ENCODE peak calls at places on chromosomes 13 and 19, in ten cellular contexts. H is HT-29; O is hypothalamus; Q is osteoblast; R is stimulated activated CD4-positive, alpha-beta T cell treated with anti-CD3 and anti-CD28 coated beads, Interleukin-2, amount 100 ng/mL, for 48 hours; K is posterior vena cava; T is activated CD4-positive, alpha-beta T cell treated with anti-CD3 and anti-CD28 coated beads, Interleukin-2, amount 10 ng/mL, durations not matched to agents 7 days and 5 days; E is cardiac muscle cell; V is SK-N-DZ; X is astrocyte of the cerebellum. D is an unnamed sample.

GRCh38 chr19:7681336-7682174 is 922 bp downstream of the TRAPPC5 start:
- DNase-seq in V (peak), T (peak), K (peak), Q (peak), R (peak), X (peak), O (peak), E (peak), H (peak), D (peak)

GRCh38 chr19:10514211-10515145 is 2.8 kb downstream of the S1PR5 start:
- DNase-seq in V (peak), K (no peak), E (peak), H (no peak), T (peak), R (no peak), X (no peak), O (no peak), Q (no peak), D (no peak)

GRCh38 chr13:48976677-48977625 is 1.2 kb downstream of the FNDC3A start:
- DNase-seq in R (peak), T (no peak), K (no peak), Q (peak), H (peak), V (no peak), E (no peak), O (no peak), X (peak), D (no peak)

GRCh38 chr19:50478901-50479715 is 2.5 kb upstream of the GARIN5A start:
- DNase-seq in H (peak), O (no peak), T (no peak), E (peak), Q (peak), R (peak), V (no peak), K (peak), X (no peak), D (no peak)

GRCh38 chr19:48506138-48506733 is 5.4 kb downstream of the LMTK3 start:
- DNase-seq in X (no peak), T (peak), K (no peak), O (no peak), V (no peak), Q (peak), E (no peak), H (peak), R (no peak), D (peak)

GRCh38 chr13:96218475-96218874 is 128.6 kb downstream of the HS6ST3 start:
- DNase-seq in Q (no peak), K (no peak), H (no peak), E (no peak), V (peak), T (no peak), X (no peak), R (no peak), O (no peak), D (no peak)

GRCh38 chr19:17549088-17549740 is 6.2 kb upstream of the COLGALT1 start:
- DNase-seq in E (no peak), Q (no peak), K (no peak), R (no peak), T (no peak), V (no peak), H (no peak), O (no peak), X (no peak), D (no peak)

GRCh38 chr19:56837892-56838679 is 2.4 kb downstream of the PEG3 start:
- DNase-seq in E (no peak), O (peak), X (no peak), R (no peak), H (no peak), T (no peak), Q (no peak), K (peak), V (peak), D (peak)

GRCh38 chr19:18723871-18724377 is 40.4 kb downstream of the CRTC1 start:
- DNase-seq in H (no peak), Q (peak), T (no peak), V (no peak), E (no peak), X (no peak), R (no peak), K (no peak), O (no peak), D (no peak)

GRCh38 chr19:19530423-19530804 is 1.7 kb downstream of the YJEFN3 start:
- DNase-seq in E (no peak), H (no peak), T (no peak), Q (peak), X (no peak), K (no peak), R (no peak), O (no peak), V (no peak), D (no peak)

GRCh38 chr19:5943623-5944022 is 29.6 kb downstream of the CAPS start:
- DNase-seq in E (no peak), O (no peak), X (no peak), T (no peak), K (no peak), Q (no peak), R (no peak), V (no peak), H (no peak), D (no peak)

GRCh38 chr19:7888145-7888825 is at the start of gene LRRC8E:
- DNase-seq in H (peak), X (peak), E (peak), V (no peak), Q (peak), O (no peak), R (peak), T (no peak), K (no peak), D (no peak)

GRCh38 chr19:35513231-35513974 is at the start of gene DMKN:
- DNase-seq in K (no peak), Q (peak), R (no peak), X (no peak), V (no peak), E (no peak), T (no peak), O (no peak), H (no peak), D (no peak)

GRCh38 chr13:29722415-29722814 is 126.9 kb upstream of the SLC7A1 start:
- DNase-seq in R (no peak), Q (no peak), K (peak), T (no peak), H (no peak), X (no peak), O (no peak), E (no peak), V (no peak), D (no peak)

GRCh38 chr19:2351591-2351990 is 8.5 kb upstream of the TMPRSS9 start:
- DNase-seq in T (no peak), H (no peak), R (no peak), O (no peak), E (no peak), Q (no peak), K (no peak), V (no peak), X (no peak), D (no peak)

GRCh38 chr19:58581227-58582141 is 8.3 kb upstream of the MZF1 start:
- DNase-seq in O (no peak), Q (peak), E (peak), T (peak), H (peak), X (peak), K (peak), V (no peak), R (peak), D (peak)

GRCh38 chr13:25375727-25376358 is 4.1 kb downstream of the ATP8A2 start:
- DNase-seq in R (peak), Q (peak), H (peak), T (peak), K (no peak), V (peak), O (no peak), E (peak), X (peak), D (peak)

GRCh38 chr13:114166381-114167131 is 12.5 kb upstream of the CFAP97D2 start:
- DNase-seq in T (no peak), V (no peak), X (no peak), O (peak), R (no peak), H (no peak), E (no peak), Q (peak), K (no peak), D (peak)

GRCh38 chr13:26600345-26600761 is 42.9 kb downstream of the WASF3 start:
- DNase-seq in X (no peak), H (no peak), E (no peak), O (no peak), T (no peak), Q (peak), R (no peak), V (no peak), K (no peak), D (no peak)

GRCh38 chr19:14048439-14049153 is 13.3 kb downstream of the PALM3 start:
- DNase-seq in H (peak), Q (peak), K (no peak), T (peak), E (peak), V (no peak), R (peak), X (no peak), O (peak), D (peak)

GRCh38 chr19:22619932-22620331 is 14.2 kb upstream of the ZNF492 start:
- DNase-seq in H (no peak), E (no peak), O (no peak), R (no peak), X (no peak), Q (peak), V (no peak), K (peak), T (no peak), D (no peak)

GRCh38 chr13:96090240-96091101 is 564 bp downstream of the HS6ST3 start:
- DNase-seq in O (peak), X (no peak), K (no peak), E (peak), T (no peak), H (no peak), R (no peak), V (no peak), Q (peak), D (peak)

GRCh38 chr13:96091164-96091931 is 1.4 kb downstream of the HS6ST3 start:
- DNase-seq in V (peak), K (no peak), O (peak), H (no peak), Q (peak), T (no peak), E (peak), X (no peak), R (no peak), D (peak)

GRCh38 chr19:55353803-55354697 is 469 bp downstream of the COX6B2 start:
- DNase-seq in T (peak), O (peak), H (peak), R (peak), X (no peak), K (peak), V (no peak), Q (peak), E (peak), D (peak)

GRCh38 chr13:90594694-90595093 is 752.8 kb upstream of the MIR17HG start:
- DNase-seq in V (no peak), R (no peak), H (no peak), E (no peak), Q (no peak), T (no peak), X (no peak), O (no peak), K (no peak), D (no peak)

GRCh38 chr13:26558912-26559485 is 1.5 kb downstream of the WASF3 start:
- DNase-seq in R (no peak), K (no peak), Q (no peak), H (no peak), V (no peak), O (no peak), X (no peak), E (peak), T (no peak), D (no peak)

GRCh38 chr13:23934481-23934880 is 37.2 kb upstream of the C1QTNF9B start:
- DNase-seq in E (no peak), Q (peak), O (no peak), H (no peak), X (peak), T (no peak), K (no peak), R (no peak), V (no peak), D (no peak)

GRCh38 chr13:39577833-39578232 is 25.2 kb downstream of the LHFPL6 start:
- DNase-seq in V (peak), E (peak), O (no peak), R (no peak), T (no peak), K (no peak), Q (no peak), H (no peak), X (no peak), D (no peak)

GRCh38 chr19:29831041-29831548 is 19.3 kb downstream of the CCNE1 start:
- DNase-seq in X (no peak), O (no peak), V (no peak), T (peak), Q (peak), H (no peak), R (peak), K (peak), E (no peak), D (no peak)

GRCh38 chr13:44565881-44566280 is 10.2 kb downstream of the TSC22D1 start:
- DNase-seq in H (no peak), O (no peak), Q (no peak), K (no peak), V (no peak), E (no peak), X (no peak), T (no peak), R (no peak), D (no peak)

GRCh38 chr19:16014923-16015804 is 61.1 kb upstream of the TPM4 start:
- DNase-seq in O (no peak), X (no peak), R (no peak), E (no peak), V (no peak), Q (peak), K (peak), T (no peak), H (no peak), D (no peak)

D was measured in RPMI8226.